ENCODE peak calls at places on chromosomes 4 and X, in nine cellular contexts. A, H, G, C, F, I, Z, M and B are unnamed samples.

GRCh38 chr4:10620935-10621488 is 63.6 kb downstream of the CLNK start:
- DNase-seq in M (no peak), I (no peak), C (no peak), A (no peak), G (no peak), H (no peak), F (no peak), Z (no peak), B (no peak)

GRCh38 chrX:44020693-44021092 is 47.5 kb upstream of the NDP start:
- DNase-seq in I (no peak), G (no peak), F (no peak), M (no peak), Z (no peak), A (no peak), C (no peak), H (no peak), B (no peak)

GRCh38 chr4:94621491-94622080 is 136.2 kb upstream of the BMPR1B start:
- DNase-seq in I (no peak), F (peak), M (peak), C (peak), G (no peak), A (peak), Z (no peak), H (no peak), B (no peak)

GRCh38 chr4:100302061-100303026 is 112.1 kb upstream of the DDIT4L start:
- DNase-seq in F (no peak), H (no peak), G (no peak), A (peak), C (no peak), M (no peak), I (no peak), Z (peak), B (no peak)

GRCh38 chr4:165879581-165879980 is 6.5 kb downstream of the TLL1 start:
- DNase-seq in I (no peak), F (no peak), M (no peak), Z (no peak), A (no peak), H (peak), C (peak), G (no peak), B (no peak)

GRCh38 chrX:19535481-19535880 is 20.2 kb upstream of the MAP3K15 start:
- DNase-seq in H (no peak), I (no peak), Z (no peak), A (peak), G (no peak), F (no peak), M (no peak), C (peak), B (no peak)

GRCh38 chrX:50698944-50699343 is 115.0 kb downstream of the SHROOM4 start:
- DNase-seq in F (no peak), Z (no peak), M (no peak), C (no peak), I (no peak), H (no peak), A (no peak), G (no peak), B (no peak)

GRCh38 chrX:42976729-42977366 is 198.9 kb upstream of the PPP1R2C start:
- DNase-seq in M (no peak), A (no peak), Z (no peak), C (no peak), G (peak), H (no peak), F (peak), I (no peak), B (no peak)

GRCh38 chrX:134544614-134545255 is 84.8 kb downstream of the HPRT1 start:
- DNase-seq in H (no peak), F (peak), C (no peak), I (no peak), Z (no peak), M (no peak), A (no peak), G (peak), B (peak)

GRCh38 chr4:113539408-113539807 is 222.1 kb downstream of the CAMK2D start:
- DNase-seq in I (no peak), F (no peak), A (peak), G (no peak), Z (no peak), H (no peak), M (peak), C (peak), B (no peak)

GRCh38 chr4:152009046-152009445 is 248.2 kb upstream of the GATB start:
- DNase-seq in I (no peak), M (no peak), A (no peak), F (no peak), H (no peak), G (no peak), Z (no peak), C (no peak), B (no peak)

GRCh38 chrX:151516538-151517187 is 46.8 kb upstream of the PASD1 start:
- DNase-seq in H (no peak), M (no peak), Z (no peak), A (no peak), G (no peak), C (no peak), I (no peak), F (no peak), B (no peak)

GRCh38 chrX:10619311-10620015 is 922 bp downstream of the MID1 start:
- DNase-seq in A (peak), C (peak), Z (no peak), G (no peak), F (no peak), H (no peak), M (no peak), I (no peak), B (no peak)

GRCh38 chr4:136183513-136183912 is 1348.8 kb downstream of the PCDH18 start:
- DNase-seq in H (no peak), Z (no peak), F (no peak), G (no peak), I (no peak), C (no peak), A (no peak), M (no peak), B (no peak)

GRCh38 chr4:164937576-164938270 is 39.7 kb downstream of the TRIM61 start:
- DNase-seq in G (no peak), H (no peak), I (no peak), M (peak), F (no peak), C (peak), A (peak), Z (peak), B (no peak)

GRCh38 chr4:5460106-5460801 is 248.1 kb downstream of the EVC2 start:
- DNase-seq in Z (no peak), M (peak), I (no peak), G (no peak), A (peak), H (no peak), C (peak), F (no peak), B (peak)

GRCh38 chrX:125205918-125206665 is 113.6 kb upstream of the TEX13C start:
- DNase-seq in G (no peak), H (peak), I (no peak), C (no peak), M (no peak), F (peak), Z (no peak), A (no peak), B (peak)

GRCh38 chr4:145956288-145956890 is 17.8 kb upstream of the ZNF827 start:
- DNase-seq in Z (no peak), A (peak), G (no peak), F (peak), I (peak), M (peak), H (no peak), C (peak), B (peak)

GRCh38 chr4:168685136-168685535 is 188.3 kb downstream of the PALLD start:
- DNase-seq in H (no peak), C (no peak), M (no peak), F (no peak), I (no peak), G (no peak), Z (no peak), A (no peak), B (no peak)

GRCh38 chr4:9947168-9948062 is 73.9 kb downstream of the SLC2A9 start:
- DNase-seq in I (no peak), G (peak), M (no peak), F (peak), A (no peak), C (no peak), H (no peak), Z (no peak), B (no peak)

GRCh38 chrX:113330416-113330815 is 489.8 kb upstream of the AMOT start:
- DNase-seq in G (no peak), H (no peak), I (no peak), A (no peak), Z (no peak), M (no peak), C (peak), F (no peak), B (no peak)

GRCh38 chr4:143399113-143399949 is 62.7 kb downstream of the GAB1 start:
- DNase-seq in G (no peak), F (no peak), H (no peak), M (no peak), Z (no peak), C (peak), A (peak), I (no peak), B (no peak)

GRCh38 chr4:74426101-74426500 is 18.8 kb upstream of the AREG start:
- DNase-seq in I (no peak), C (peak), F (no peak), A (peak), H (no peak), G (no peak), M (no peak), Z (no peak), B (no peak)

GRCh38 chr4:56129431-56129861 is 180.7 kb downstream of the CEP135 start:
- DNase-seq in I (no peak), C (no peak), G (peak), F (peak), A (no peak), H (no peak), Z (no peak), M (peak), B (no peak)

GRCh38 chr4:113474017-113474416 is 287.5 kb downstream of the CAMK2D start:
- DNase-seq in Z (no peak), C (peak), H (no peak), F (no peak), G (no peak), I (no peak), M (peak), A (peak), B (no peak)

GRCh38 chrX:24231169-24231568 is 81.6 kb downstream of the ZFX start:
- DNase-seq in C (peak), I (no peak), G (no peak), M (no peak), F (peak), A (peak), H (no peak), Z (no peak), B (no peak)

GRCh38 chr4:108396900-108397299 is 223.5 kb upstream of the RPL34 start:
- DNase-seq in M (no peak), H (no peak), I (no peak), A (no peak), Z (no peak), C (no peak), G (no peak), F (no peak), B (no peak)

GRCh38 chrX:9352683-9353430 is 112.0 kb upstream of the TBL1X start:
- DNase-seq in G (peak), A (peak), Z (no peak), H (no peak), M (peak), I (no peak), C (peak), F (no peak), B (no peak)

GRCh38 chrX:18997916-18998315 is 14.0 kb upstream of the PHKA2 start:
- DNase-seq in F (no peak), C (peak), Z (no peak), I (no peak), A (no peak), H (no peak), G (no peak), M (no peak), B (no peak)

GRCh38 chr4:30917946-30918345 is 197.8 kb downstream of the PCDH7 start:
- DNase-seq in Z (no peak), I (no peak), G (no peak), A (no peak), M (no peak), H (no peak), F (no peak), C (no peak), B (no peak)

GRCh38 chr4:180455226-180455625 is 1788.0 kb upstream of the TENM3 start:
- DNase-seq in G (no peak), F (no peak), M (no peak), I (no peak), A (no peak), Z (no peak), H (no peak), C (no peak), B (no peak)

DNA sequence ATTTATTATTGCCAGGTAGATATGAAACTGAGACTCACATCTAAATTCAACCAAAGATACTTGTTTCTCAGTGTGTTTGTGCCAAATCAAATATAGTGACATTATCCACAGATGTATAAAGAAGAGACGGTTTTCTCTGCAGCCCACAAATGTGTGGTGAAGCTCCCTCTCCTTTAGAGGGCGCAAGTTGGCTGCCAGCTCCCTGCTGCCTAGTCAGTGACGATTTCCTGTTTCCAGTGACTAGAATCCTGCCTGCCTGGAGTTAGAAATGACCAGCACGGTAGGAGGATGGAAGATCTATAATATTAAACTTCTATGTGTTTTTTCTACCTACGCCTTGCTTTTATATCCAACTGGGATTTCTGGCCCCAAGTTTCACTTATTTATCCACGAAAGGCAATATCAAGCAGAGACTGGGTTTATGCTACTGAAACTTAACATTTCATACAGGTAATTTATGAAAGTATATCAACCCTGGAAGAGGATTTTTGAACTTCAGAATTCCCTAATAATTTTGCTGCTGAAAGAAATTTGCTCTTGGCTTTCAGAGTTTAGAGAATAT is 1793.7 kb upstream of the TENM3 start:
- DNase-seq in Z (no peak), M (peak), H (no peak), I (no peak), G (no peak), C (no peak), F (no peak), A (peak), B (no peak)
- TF ChIP-seq CTCF in Z (no peak), M (no peak), H (peak), I (no peak), G (no peak), C (peak), F (peak), A (peak), B (peak)

GRCh38 chr4:138572007-138572406 is 329.9 kb upstream of the SLC7A11 start:
- DNase-seq in I (no peak), Z (no peak), G (no peak), M (no peak), H (no peak), F (no peak), A (no peak), C (no peak), B (no peak)

GRCh38 chr4:138579146-138579545 is 337.0 kb upstream of the SLC7A11 start:
- DNase-seq in F (no peak), M (no peak), H (no peak), Z (no peak), G (no peak), I (no peak), C (no peak), A (no peak), B (no peak)

GRCh38 chr4:138573246-138573645 is 331.1 kb upstream of the SLC7A11 start:
- DNase-seq in Z (no peak), A (no peak), M (no peak), H (no peak), F (no peak), C (peak), G (no peak), I (no peak), B (no peak)

GRCh38 chr4:138577145-138577544 is 335.0 kb upstream of the SLC7A11 start:
- DNase-seq in I (no peak), C (no peak), H (no peak), F (no peak), A (no peak), M (no peak), G (no peak), Z (no peak), B (no peak)

GRCh38 chr4:138576684-138577083 is 334.5 kb upstream of the SLC7A11 start:
- DNase-seq in C (peak), G (no peak), Z (no peak), A (peak), M (no peak), F (no peak), I (no peak), H (no peak), B (no peak)
- TF ChIP-seq CTCF in C (peak), G (no peak), Z (no peak), A (peak), M (no peak), F (peak), I (no peak), H (no peak), B (peak)

GRCh38 chr4:186946682-186947294 is 223.1 kb upstream of the FAT1 start:
- DNase-seq in M (no peak), C (peak), G (peak), A (peak), Z (no peak), F (peak), H (no peak), I (no peak), B (peak)
- TF ChIP-seq CTCF in M (no peak), C (peak), G (peak), A (peak), Z (no peak), F (peak), H (no peak), I (no peak), B (peak)

DNA sequence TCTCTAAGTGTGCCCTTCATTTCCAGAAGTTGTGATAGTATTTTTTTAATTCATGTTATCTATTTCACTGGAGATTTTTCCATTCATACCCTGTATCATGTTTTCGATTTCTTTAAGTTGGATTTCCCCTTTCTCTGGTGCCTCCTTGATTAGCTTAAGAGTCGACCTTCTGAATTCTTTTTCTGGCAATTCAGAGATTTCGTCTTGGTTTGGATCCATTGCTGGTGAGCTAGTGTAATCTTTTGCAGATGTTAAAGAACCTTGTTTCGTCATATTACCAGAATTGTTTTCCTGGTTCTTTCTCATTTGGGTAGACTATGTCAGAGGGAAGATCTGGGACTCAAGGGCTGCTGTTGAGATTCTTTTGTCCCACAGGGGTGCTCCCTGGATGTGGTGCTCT is 9.1 kb upstream of the SH3BP2 start:
- DNase-seq in M (no peak), F (no peak), H (no peak), I (no peak), C (no peak), A (no peak), Z (no peak), G (no peak), B (no peak)
- TF ChIP-seq CTCF in M (no peak), F (no peak), H (no peak), I (no peak), C (no peak), A (no peak), Z (no peak), G (no peak), B (no peak)

DNA sequence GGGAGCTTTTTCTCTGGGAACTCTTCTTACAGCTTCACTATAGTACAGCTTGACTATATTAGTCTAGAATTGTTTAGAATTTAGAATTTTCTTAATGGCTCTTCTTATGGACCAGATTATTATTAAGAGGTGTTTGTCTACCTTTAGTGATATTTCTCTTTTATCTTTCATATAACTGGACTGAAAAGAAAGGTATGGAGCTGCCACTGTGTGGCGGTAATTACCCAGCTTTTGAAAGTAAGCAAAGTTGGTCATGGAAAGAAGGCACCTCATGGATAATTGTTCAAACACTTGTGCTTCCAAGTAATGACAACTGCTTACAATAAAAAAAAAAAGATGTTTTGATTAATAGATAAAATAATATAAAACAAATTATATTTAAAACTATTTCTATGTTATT is 1112.5 kb downstream of the TECRL start:
- DNase-seq in C (no peak), A (peak), I (no peak), Z (no peak), F (no peak), H (no peak), G (no peak), M (no peak), B (no peak)
- TF ChIP-seq CTCF in C (no peak), A (no peak), I (no peak), Z (no peak), F (no peak), H (no peak), G (no peak), M (no peak), B (peak)

GRCh38 chrX:22666441-22666840 is 333.3 kb upstream of the DDX53 start:
- DNase-seq in G (no peak), C (peak), M (peak), H (no peak), A (peak), I (no peak), F (no peak), Z (no peak), B (no peak)
- TF ChIP-seq CTCF in G (no peak), C (peak), M (no peak), H (peak), A (peak), I (no peak), F (no peak), Z (no peak), B (peak)

GRCh38 chr4:60913026-60913425 is 287.1 kb upstream of the ADGRL3 start:
- DNase-seq in Z (no peak), M (no peak), H (no peak), C (no peak), I (no peak), G (no peak), A (no peak), F (no peak), B (no peak)
- TF ChIP-seq CTCF in Z (no peak), M (no peak), H (no peak), C (no peak), I (no peak), G (no peak), A (no peak), F (no peak), B (no peak)

GRCh38 chrX:40150503-40150902 is 52.7 kb upstream of the BCOR start:
- DNase-seq in M (no peak), G (no peak), Z (no peak), F (no peak), H (no peak), A (no peak), I (no peak), C (no peak), B (no peak)
- TF ChIP-seq CTCF in M (no peak), G (no peak), Z (no peak), F (no peak), H (no peak), A (no peak), I (no peak), C (no peak), B (no peak)

DNA sequence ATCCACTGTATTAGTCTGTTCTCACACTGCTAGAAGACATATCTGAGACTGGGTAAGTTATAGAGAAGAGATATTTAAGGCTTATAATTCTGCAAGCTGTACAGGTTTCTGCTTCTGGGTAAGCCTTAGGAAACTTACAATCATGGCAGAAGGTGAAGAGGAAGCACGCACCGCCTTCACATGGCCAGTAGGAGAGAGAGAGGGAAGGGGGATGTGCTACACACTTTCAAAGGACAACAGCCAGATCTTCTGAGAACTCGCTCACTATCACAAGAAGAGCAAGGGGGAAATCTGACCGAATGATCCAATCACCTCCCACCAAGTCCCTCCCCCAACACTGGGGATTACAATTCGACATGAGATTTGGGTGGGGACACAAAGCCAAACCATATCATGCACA is 13.0 kb downstream of the FRYL start:
- DNase-seq in G (no peak), H (no peak), M (peak), Z (no peak), I (no peak), F (no peak), C (no peak), A (no peak), B (no peak)
- TF ChIP-seq CTCF in G (no peak), H (no peak), M (no peak), Z (no peak), I (no peak), F (no peak), C (peak), A (no peak), B (peak)